ENCODE peak calls at places on chromosomes 11 and 22, in five cellular contexts. Q is GM12892, U is HepG2, E is K562, F is H1. P is an unnamed sample.

GRCh38 chr22:40463727-40464126 is 93.3 kb downstream of the SGSM3 start:
- DNase-seq in U (no peak), E (no peak), F (no peak), Q (peak), P (peak)

GRCh38 chr11:123328281-123328680 is 101.8 kb upstream of the GRAMD1B start:
- DNase-seq in U (no peak), E (no peak), Q (no peak), F (no peak), P (no peak)

GRCh38 chr11:95972055-95972454 is 48.1 kb upstream of the MTMR2 start:
- DNase-seq in U (no peak), Q (no peak), F (no peak), E (no peak), P (no peak)

GRCh38 chr11:16924826-16925494 is 89.3 kb downstream of the PLEKHA7 start:
- DNase-seq in Q (no peak), E (no peak), U (peak), F (peak), P (peak)

GRCh38 chr11:14584595-14584994 is 59.0 kb upstream of the PDE3B start:
- DNase-seq in Q (no peak), E (no peak), U (peak), F (no peak), P (no peak)

GRCh38 chr11:120505801-120506425 is 5.6 kb upstream of the GRIK4 start:
- DNase-seq in U (no peak), Q (no peak), F (no peak), E (no peak), P (no peak)

GRCh38 chr22:47626428-47627390 is 864.3 kb downstream of the TBC1D22A start:
- DNase-seq in F (no peak), E (peak), U (peak), Q (no peak), P (no peak)

GRCh38 chr22:31327786-31328544 is 18.2 kb downstream of the PATZ1 start:
- DNase-seq in F (no peak), E (no peak), U (no peak), Q (no peak), P (no peak)

GRCh38 chr11:47130541-47130940 is 46.1 kb downstream of the ARFGAP2 start:
- DNase-seq in U (no peak), F (no peak), Q (no peak), E (peak), P (no peak)

GRCh38 chr11:10394229-10395100 is 60.6 kb upstream of the AMPD3 start:
- DNase-seq in F (peak), Q (no peak), U (peak), E (no peak), P (no peak)

GRCh38 chr11:109960831-109961230 is 132.4 kb upstream of the ZC3H12C start:
- DNase-seq in U (no peak), Q (no peak), F (no peak), E (no peak), P (no peak)

GRCh38 chr11:99937330-99937729 is 749.8 kb upstream of the ARHGAP42 start:
- DNase-seq in F (no peak), U (no peak), E (no peak), Q (no peak), P (no peak)

GRCh38 chr11:12587333-12587997 is 86.8 kb upstream of the TEAD1 start:
- DNase-seq in E (no peak), F (no peak), Q (no peak), U (no peak), P (no peak)

GRCh38 chr11:17415523-17416104 is 27.2 kb upstream of the KCNJ11 start:
- DNase-seq in F (no peak), U (no peak), E (no peak), Q (no peak), P (no peak)

GRCh38 chr22:38398609-38399401 is 56.2 kb downstream of the KCNJ4 start:
- DNase-seq in E (peak), U (peak), F (peak), Q (peak), P (peak)

GRCh38 chr22:31291716-31292644 is at the start of gene PIK3IP1:
- DNase-seq in Q (peak), F (peak), U (peak), E (peak), P (peak)

GRCh38 chr11:94511932-94512781 is at the start of gene C11orf97:
- DNase-seq in F (peak), E (peak), U (peak), Q (peak), P (peak)

GRCh38 chr11:62295504-62295903 is 3.4 kb downstream of the SCGB1D4 start:
- DNase-seq in F (no peak), U (peak), E (peak), Q (no peak), P (no peak)

GRCh38 chr22:43172191-43172590 is 14.7 kb downstream of the TTLL12 start:
- DNase-seq in U (no peak), F (no peak), Q (no peak), E (no peak), P (no peak)

GRCh38 chr11:60345489-60345888 is 18.4 kb downstream of the MS4A6E start:
- DNase-seq in Q (no peak), U (peak), F (peak), E (peak), P (no peak)

GRCh38 chr22:17772249-17772962 is 1.9 kb downstream of the BID start:
- DNase-seq in Q (no peak), E (no peak), U (no peak), F (no peak), P (no peak)

GRCh38 chr11:55895216-55895615 is 12.1 kb downstream of the TRIM51 start:
- DNase-seq in U (no peak), F (peak), E (no peak), Q (no peak), P (no peak)

GRCh38 chr22:20117656-20118571 is 888 bp upstream of the TRMT2A start:
- DNase-seq in F (no peak), E (peak), U (no peak), Q (peak), P (peak)

GRCh38 chr22:40238425-40239344 is 61.0 kb downstream of the TNRC6B start:
- DNase-seq in F (no peak), E (no peak), U (no peak), Q (no peak), P (no peak)

GRCh38 chr11:44185522-44185921 is 90.0 kb downstream of the EXT2 start:
- DNase-seq in Q (no peak), E (no peak), U (no peak), F (no peak), P (no peak)

GRCh38 chr11:46044601-46045000 is 76.7 kb downstream of the PHF21A start:
- DNase-seq in U (no peak), Q (no peak), E (no peak), F (no peak), P (no peak)

GRCh38 chr11:46049325-46049860 is 71.9 kb downstream of the PHF21A start:
- DNase-seq in E (no peak), U (no peak), F (no peak), Q (no peak), P (no peak)

GRCh38 chr11:46048198-46048597 is 73.1 kb downstream of the PHF21A start:
- DNase-seq in F (no peak), E (no peak), Q (no peak), U (no peak), P (no peak)

GRCh38 chr11:46050065-46050464 is 71.2 kb downstream of the PHF21A start:
- DNase-seq in F (no peak), Q (no peak), U (peak), E (no peak), P (no peak)

GRCh38 chr11:46047520-46047919 is 73.7 kb downstream of the PHF21A start:
- DNase-seq in F (no peak), Q (no peak), E (no peak), U (peak), P (no peak)
- TF ChIP-seq TAF1 in F (no peak), Q (no peak), E (no peak), U (no peak), P (no peak)

GRCh38 chr11:80118071-80118470 is 677.2 kb upstream of the TENM4 start:
- DNase-seq in U (no peak), E (no peak), F (no peak), Q (no peak), P (no peak)
- TF ChIP-seq TAF1 in U (no peak), E (no peak), F (no peak), Q (no peak), P (no peak)

DNA sequence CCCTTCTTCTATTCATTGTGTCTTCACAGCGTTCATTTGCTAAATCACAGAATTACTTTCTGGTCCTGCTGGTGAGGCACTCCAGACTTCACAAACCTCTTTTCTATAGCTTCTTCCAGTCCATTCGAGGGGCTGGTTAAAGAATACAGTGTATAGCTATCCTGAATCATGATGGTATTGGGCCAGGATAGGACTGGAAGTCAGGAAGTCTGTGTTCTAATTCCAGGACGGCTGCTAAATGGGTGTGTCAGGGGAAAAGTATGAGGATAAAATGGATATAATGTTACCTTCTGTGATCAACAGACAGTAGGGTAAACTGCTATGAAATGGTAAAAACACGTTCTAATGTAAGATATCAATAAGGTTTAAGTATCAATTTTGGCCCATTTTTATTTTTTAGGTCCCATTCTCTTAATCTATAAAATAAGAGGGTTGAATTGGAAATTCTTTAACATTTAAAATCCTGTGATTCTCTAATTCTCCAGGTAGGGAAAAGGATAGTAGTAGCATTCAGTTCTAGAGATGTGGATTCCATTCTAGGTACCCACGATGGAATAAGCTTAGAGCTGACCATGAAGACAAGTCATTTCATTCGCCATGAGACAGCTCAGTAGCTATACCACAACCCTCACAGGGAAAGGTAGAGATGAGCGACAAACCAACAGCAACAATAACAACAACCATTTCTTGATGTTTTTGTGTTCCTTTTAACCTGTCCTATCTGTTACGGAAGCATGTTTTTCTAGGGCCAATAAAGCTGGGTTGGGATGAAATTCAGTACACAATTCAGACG is 96.1 kb downstream of the SLC1A2 start:
- DNase-seq in Q (no peak), U (no peak), F (no peak), E (no peak), P (no peak)
- TF ChIP-seq TAF1 in Q (no peak), U (no peak), F (no peak), E (no peak), P (no peak)

GRCh38 chr11:130120045-130120444 is 39.5 kb upstream of the ST14 start:
- DNase-seq in E (no peak), F (no peak), U (no peak), Q (no peak), P (no peak)

GRCh38 chr11:130124096-130124495 is 35.5 kb upstream of the ST14 start:
- DNase-seq in F (no peak), U (peak), Q (no peak), E (no peak), P (no peak)

GRCh38 chr11:130123414-130124040 is 36.1 kb upstream of the ST14 start:
- DNase-seq in Q (no peak), F (no peak), E (no peak), U (no peak), P (no peak)

GRCh38 chr11:130122141-130122575 is 37.4 kb upstream of the ST14 start:
- DNase-seq in U (no peak), F (no peak), Q (no peak), E (no peak), P (no peak)

DNA sequence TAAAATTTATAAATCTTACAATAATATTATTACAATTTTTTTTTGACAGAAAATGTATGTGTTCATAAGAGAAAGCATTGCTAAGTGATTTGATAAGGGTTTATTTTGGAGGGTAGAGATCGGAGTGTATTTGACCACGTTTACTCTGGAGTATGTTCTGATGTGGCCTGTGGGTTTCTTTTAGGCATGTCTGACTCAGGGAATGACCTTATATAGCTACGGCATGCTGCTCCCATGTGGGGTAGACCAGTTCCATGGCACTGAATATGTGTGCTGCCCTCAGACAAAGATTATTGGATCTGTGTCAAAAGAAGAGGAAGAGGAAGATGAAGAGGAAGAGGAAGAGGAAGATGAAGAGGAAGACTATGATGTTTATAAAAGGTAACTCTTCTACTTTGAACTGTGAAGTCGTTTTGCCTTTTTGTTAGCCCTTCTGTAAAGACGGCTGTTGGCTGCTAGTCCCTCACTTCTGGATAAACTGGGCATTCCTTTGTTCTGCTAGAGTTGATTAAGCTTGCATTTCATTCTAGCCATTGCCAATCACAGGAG is 38.1 kb upstream of the ST14 start:
- DNase-seq in E (no peak), Q (no peak), F (no peak), U (no peak), P (no peak)
- TF ChIP-seq TAF1 in E (no peak), Q (no peak), F (no peak), U (no peak), P (no peak)

GRCh38 chr11:64360403-64360980 is 1.5 kb downstream of the RPS6KA4 start:
- DNase-seq in E (no peak), U (no peak), F (no peak), Q (peak), P (peak)

GRCh38 chr11:64362339-64362738 is 3.4 kb downstream of the RPS6KA4 start:
- DNase-seq in E (no peak), U (no peak), F (no peak), Q (no peak), P (no peak)

GRCh38 chr11:64359712-64360402 is 895 bp downstream of the RPS6KA4 start:
- DNase-seq in F (no peak), U (no peak), Q (peak), E (no peak), P (peak)

GRCh38 chr11:64358907-64359711 is at the start of gene RPS6KA4:
- DNase-seq in E (peak), U (no peak), F (peak), Q (peak), P (peak)

GRCh38 chr11:64361659-64362058 is 2.7 kb downstream of the RPS6KA4 start:
- DNase-seq in Q (no peak), F (no peak), E (no peak), U (no peak), P (peak)
- TF ChIP-seq TAF1 in Q (no peak), F (no peak), E (no peak), U (no peak), P (no peak)

GRCh38 chr22:24803064-24803542 is 2.9 kb upstream of the SGSM1 start:
- DNase-seq in Q (peak), F (peak), E (peak), U (peak), P (peak)
- TF ChIP-seq TAF1 in Q (no peak), F (no peak), E (no peak), U (no peak), P (no peak)

P was measured in GM12891.